ENCODE peak calls at places on chromosomes 3 and 15, in eight cellular contexts. K is fibroblast of lung, D is uterus, I is hepatocyte, U is psoas muscle, H is mesenchymal stem cell, V is neural progenitor cell, C is adrenal gland. B is an unnamed sample. For H3K36me3, the result is how much of the 10 kb centered on the place peaks cover.

GRCh38 chr3:169310190-169310918 is 353.2 kb downstream of the MECOM start:
- DNase-seq in U (no peak), C (no peak), D (no peak), V (no peak), I (no peak), K (no peak), H (no peak), B (peak)

GRCh38 chr3:185763347-185764010 is 61.4 kb downstream of the IGF2BP2 start:
- DNase-seq in H (peak), K (no peak), I (no peak), D (no peak), C (no peak), U (no peak), V (no peak), B (no peak)

GRCh38 chr3:165549037-165549436 is 288.2 kb downstream of the BCHE start:
- DNase-seq in D (no peak), H (no peak), C (no peak), K (no peak), V (no peak), I (no peak), U (no peak), B (no peak)

GRCh38 chr15:71610991-71611720 is 199.2 kb upstream of the NR2E3 start:
- DNase-seq in V (no peak), H (no peak), U (no peak), D (no peak), K (no peak), I (no peak), C (no peak), B (peak)

GRCh38 chr15:45790325-45790943 is 155.6 kb downstream of the SQOR start:
- DNase-seq in V (peak), D (no peak), U (no peak), I (peak), H (peak), C (peak), K (no peak), B (peak)

GRCh38 chr3:31092748-31093607 is 198.5 kb upstream of the GADL1 start:
- DNase-seq in U (no peak), K (no peak), C (peak), V (no peak), D (no peak), H (peak), I (no peak), B (no peak)

GRCh38 chr3:74067296-74067695 is 442.6 kb upstream of the PDZRN3 start:
- DNase-seq in I (peak), C (peak), K (no peak), D (no peak), U (no peak), V (peak), H (peak), B (peak)

GRCh38 chr3:115667175-115668065 is 44.1 kb downstream of the GAP43 start:
- DNase-seq in C (no peak), D (no peak), U (no peak), V (peak), H (peak), K (peak), I (no peak), B (peak)

GRCh38 chr3:72907851-72908620 is 20.2 kb downstream of the GXYLT2 start:
- DNase-seq in I (peak), V (no peak), U (peak), H (peak), C (peak), D (peak), K (peak), B (peak)

GRCh38 chr3:127739347-127740135 is 66.8 kb downstream of the ABTB1 start:
- DNase-seq in D (no peak), I (no peak), U (no peak), K (peak), H (no peak), V (no peak), C (no peak), B (no peak)

GRCh38 chr3:148598619-148599018 is 99.1 kb upstream of the AGTR1 start:
- DNase-seq in C (no peak), D (no peak), V (no peak), I (no peak), U (no peak), K (no peak), H (no peak), B (no peak)

GRCh38 chr3:155595371-155595770 is 149.5 kb downstream of the PLCH1 start:
- DNase-seq in K (no peak), H (no peak), I (peak), U (no peak), D (no peak), V (no peak), C (no peak), B (no peak)

GRCh38 chr3:101873619-101874018 is 24.3 kb downstream of the NFKBIZ start:
- DNase-seq in U (no peak), H (peak), D (no peak), V (no peak), I (no peak), C (no peak), K (peak), B (no peak)

GRCh38 chr3:169241928-169242751 is 421.4 kb downstream of the MECOM start:
- DNase-seq in D (no peak), H (peak), V (peak), K (peak), C (no peak), U (no peak), I (peak), B (peak)

GRCh38 chr15:65556622-65557021 is 26.4 kb downstream of the HACD3 start:
- DNase-seq in U (no peak), I (no peak), C (no peak), D (no peak), H (no peak), V (no peak), K (no peak), B (no peak)

GRCh38 chr3:54853573-54854404 is 74.1 kb downstream of the LRTM1 start:
- DNase-seq in K (peak), V (peak), U (peak), H (peak), C (peak), I (peak), D (peak), B (peak)

GRCh38 chr3:51687472-51688205 is 16.6 kb downstream of the TEX264 start:
- DNase-seq in V (no peak), C (no peak), K (peak), I (no peak), H (peak), D (no peak), U (no peak), B (no peak)

GRCh38 chr15:70083423-70083822 is 14.3 kb downstream of the TLE3 start:
- DNase-seq in I (no peak), H (no peak), D (no peak), K (no peak), U (no peak), C (no peak), V (peak), B (no peak)

GRCh38 chr3:133404925-133405324 is 5.1 kb downstream of the BFSP2 start:
- DNase-seq in I (no peak), U (no peak), C (no peak), K (no peak), H (no peak), V (peak), D (no peak), B (no peak)

GRCh38 chr3:62818347-62818746 is 56.9 kb downstream of the CADPS start:
- DNase-seq in V (no peak), C (no peak), D (no peak), K (no peak), I (no peak), H (no peak), U (no peak), B (no peak)

GRCh38 chr3:155079795-155080546 is at the start of gene MME:
- DNase-seq in V (peak), U (peak), C (no peak), D (no peak), I (peak), H (peak), K (peak), B (no peak)

GRCh38 chr3:46065751-46066256 is 38.5 kb upstream of the XCR1 start:
- DNase-seq in U (no peak), K (no peak), D (no peak), C (no peak), V (no peak), I (no peak), H (no peak), B (no peak)

GRCh38 chr3:27632431-27633223 is 89.5 kb downstream of the EOMES start:
- DNase-seq in C (peak), K (peak), H (no peak), V (peak), D (peak), U (peak), I (peak), B (peak)

GRCh38 chr15:68411735-68412134 is 20.2 kb downstream of the ITGA11 start:
- DNase-seq in I (no peak), K (no peak), H (no peak), U (no peak), D (peak), C (no peak), V (no peak), B (no peak)

GRCh38 chr3:16824085-16824696 is 60.6 kb upstream of the PLCL2 start:
- DNase-seq in I (no peak), C (no peak), V (no peak), K (no peak), U (no peak), H (no peak), D (no peak), B (no peak)

GRCh38 chr3:178384302-178384939 is 151.8 kb upstream of the KCNMB2 start:
- DNase-seq in D (no peak), K (peak), V (no peak), I (no peak), H (peak), U (no peak), C (no peak), B (no peak)

GRCh38 chr15:78047631-78048409 is 29.7 kb downstream of the TBC1D2B start:
- DNase-seq in I (peak), K (peak), V (no peak), H (peak), D (peak), C (peak), U (no peak), B (no peak)

GRCh38 chr15:47964229-47964628 is 156.6 kb upstream of the SLC24A5 start:
- DNase-seq in I (no peak), D (no peak), V (no peak), U (no peak), H (no peak), K (no peak), C (no peak), B (peak)

GRCh38 chr15:57950381-57950946 is 115.0 kb downstream of the ALDH1A2 start:
- DNase-seq in K (no peak), H (no peak), C (no peak), D (no peak), U (no peak), V (no peak), I (no peak), B (peak)

GRCh38 chr15:85419200-85419599 is 38.8 kb downstream of the AKAP13 start:
- DNase-seq in V (no peak), H (no peak), U (no peak), I (no peak), D (no peak), K (peak), C (no peak), B (peak)

GRCh38 chr3:11642455-11643162 is 1.1 kb downstream of the VGLL4 start:
- DNase-seq in U (peak), V (peak), K (peak), I (peak), H (peak), D (peak), C (peak), B (peak)

GRCh38 chr15:33547876-33548275 is 237.1 kb downstream of the RYR3 start:
- DNase-seq in D (no peak), H (peak), C (peak), U (peak), V (peak), K (peak), I (peak), B (peak)

GRCh38 chr3:40333852-40334251 is 24.3 kb downstream of the EIF1B start:
- DNase-seq in D (no peak), K (no peak), I (no peak), V (no peak), C (no peak), H (no peak), U (no peak), B (no peak)

GRCh38 chr3:52093751-52094525 is 37.6 kb upstream of the DUSP7 start:
- DNase-seq in V (no peak), K (peak), I (no peak), H (peak), U (peak), D (no peak), C (no peak), B (peak)

GRCh38 chr3:130688015-130688414 is 58.6 kb downstream of the PIK3R4 start:
- DNase-seq in D (no peak), U (no peak), I (no peak), H (no peak), V (no peak), K (no peak), C (no peak), B (no peak)

GRCh38 chr3:130692455-130692854 is 54.2 kb downstream of the PIK3R4 start:
- DNase-seq in I (no peak), U (no peak), H (peak), C (no peak), V (no peak), K (peak), D (no peak), B (peak)

GRCh38 chr3:130687327-130687726 is 59.3 kb downstream of the PIK3R4 start:
- DNase-seq in H (no peak), U (no peak), V (no peak), K (peak), I (no peak), D (no peak), C (no peak), B (no peak)

GRCh38 chr3:130686833-130687232 is 59.8 kb downstream of the PIK3R4 start:
- DNase-seq in I (no peak), C (no peak), K (no peak), H (no peak), V (no peak), D (no peak), U (no peak), B (no peak)

GRCh38 chr3:130688677-130689076 is 58.0 kb downstream of the PIK3R4 start:
- DNase-seq in C (no peak), H (no peak), D (no peak), K (no peak), U (no peak), I (no peak), V (no peak), B (no peak)
- H3K36me3 ChIP-seq in C (under half), H (under half), D (under half), K (under half), U (half or more), I (under half), V (under half), B (under half)

GRCh38 chr3:12906141-12906915 is 65.0 kb upstream of the RPL32 start:
- DNase-seq in V (no peak), D (no peak), K (no peak), H (no peak), C (no peak), U (no peak), I (no peak), B (no peak)
- H3K36me3 ChIP-seq in V (under half), D (under half), K (under half), H (half or more), C (under half), U (half or more), I (under half), B (under half)

DNA sequence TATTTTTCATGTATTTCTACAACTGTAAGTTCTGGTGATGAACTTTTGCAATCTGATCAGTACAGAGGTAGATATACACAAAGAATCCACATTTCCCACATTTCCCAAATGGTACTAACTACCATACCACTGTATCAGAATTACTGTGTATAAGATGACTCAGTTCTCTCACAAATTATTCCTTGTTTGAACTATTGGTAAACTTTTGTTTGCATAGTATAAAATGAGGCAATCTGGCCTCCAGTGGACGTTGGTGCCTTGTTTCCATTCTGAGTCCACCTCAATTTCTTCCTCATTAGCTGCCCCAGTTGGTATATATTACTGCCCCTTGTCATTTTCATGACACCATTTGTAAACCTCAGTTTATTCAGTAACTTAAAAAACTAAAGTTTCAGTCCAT is 38.5 kb downstream of the SPTSSB start:
- DNase-seq in H (no peak), D (no peak), I (no peak), V (no peak), U (no peak), C (no peak), K (no peak), B (peak)
- H3K36me3 ChIP-seq in H (under half), D (under half), I (under half), V (under half), U (under half), C (under half), K (under half), B (under half)

GRCh38 chr3:195881276-195881988 is 26.9 kb downstream of the TNK2 start:
- DNase-seq in D (no peak), U (peak), V (no peak), C (no peak), H (no peak), K (no peak), I (no peak), B (no peak)

GRCh38 chr3:195883801-195884200 is 24.6 kb downstream of the TNK2 start:
- DNase-seq in C (no peak), U (peak), D (no peak), H (no peak), I (no peak), K (no peak), V (no peak), B (no peak)

GRCh38 chr3:195882002-195882441 is 26.3 kb downstream of the TNK2 start:
- DNase-seq in H (no peak), U (peak), V (no peak), D (no peak), K (no peak), I (no peak), C (no peak), B (no peak)

GRCh38 chr3:195884691-195885035 is 23.7 kb downstream of the TNK2 start:
- DNase-seq in D (no peak), K (no peak), V (no peak), H (no peak), I (no peak), U (no peak), C (no peak), B (no peak)

GRCh38 chr3:195883160-195883559 is 25.2 kb downstream of the TNK2 start:
- DNase-seq in H (no peak), U (peak), I (no peak), D (no peak), K (no peak), V (no peak), C (no peak), B (no peak)
- H3K36me3 ChIP-seq in H (half or more), U (half or more), I (under half), D (under half), K (under half), V (under half), C (under half), B (under half)

DNA sequence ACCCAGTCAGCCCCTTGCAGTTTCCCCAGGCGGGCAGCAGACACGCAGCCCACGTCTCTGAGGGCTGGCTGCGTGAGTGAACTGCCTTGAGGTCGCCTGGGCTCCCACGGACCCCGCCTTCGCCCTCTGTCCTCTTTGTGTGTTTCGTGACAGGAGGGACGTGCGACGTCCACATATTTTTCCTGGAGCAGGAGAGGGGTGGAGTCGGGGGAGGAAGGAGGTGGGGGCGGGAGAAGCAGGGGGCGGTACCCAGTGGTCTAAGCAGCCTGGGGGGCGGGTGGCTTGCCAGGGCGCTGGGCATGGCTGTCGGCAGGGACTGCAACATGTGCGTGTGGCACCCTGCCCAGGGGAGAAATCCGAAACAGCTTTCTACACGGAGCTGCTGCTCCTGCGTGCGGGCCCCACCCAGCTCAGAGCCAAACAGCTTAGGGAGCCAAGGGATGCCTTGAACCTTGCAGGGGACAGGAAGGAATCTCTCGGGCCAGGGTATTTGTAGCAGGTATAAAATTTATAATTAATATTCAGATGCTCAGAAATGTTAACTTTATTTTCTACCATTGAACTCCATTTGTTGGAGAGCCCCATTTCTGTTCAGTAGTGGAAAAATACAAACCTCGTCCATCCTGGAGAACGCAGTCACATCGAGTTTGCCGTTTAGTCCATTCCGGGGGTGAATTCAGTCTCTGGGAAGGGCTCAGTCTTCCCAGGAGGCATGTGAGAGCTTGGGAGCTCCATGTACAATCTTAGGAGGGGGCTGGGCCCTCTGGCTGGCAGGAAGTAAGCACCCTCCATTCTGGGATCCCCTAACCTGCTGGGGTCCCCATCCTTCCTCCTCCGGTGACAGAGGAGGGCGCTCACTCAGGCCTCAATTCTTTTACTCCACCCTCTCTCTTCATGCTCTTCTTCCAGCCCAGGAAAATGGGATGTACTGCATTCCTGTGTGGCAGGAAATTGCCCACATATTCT is 79.1 kb upstream of the MEF2A start:
- DNase-seq in D (peak), I (peak), H (peak), V (peak), C (peak), K (peak), U (peak), B (peak)
- H3K36me3 ChIP-seq in D (under half), I (under half), H (under half), V (under half), C (under half), K (under half), U (under half), B (under half)

GRCh38 chr3:68139897-68140296 is 485.5 kb upstream of the SUCLG2 start:
- DNase-seq in I (no peak), D (no peak), U (no peak), V (no peak), C (no peak), H (no peak), K (no peak), B (no peak)
- H3K36me3 ChIP-seq in I (under half), D (under half), U (under half), V (under half), C (under half), H (under half), K (under half), B (under half)

GRCh38 chr3:150097588-150097890 is 126.8 kb upstream of the PFN2 start:
- DNase-seq in I (no peak), H (peak), K (peak), C (no peak), U (no peak), D (no peak), V (no peak), B (peak)

GRCh38 chr3:150096700-150097587 is 126.2 kb upstream of the PFN2 start:
- DNase-seq in I (no peak), C (no peak), K (no peak), D (no peak), V (peak), H (no peak), U (no peak), B (no peak)

GRCh38 chr3:150101016-150101415 is 130.3 kb upstream of the PFN2 start:
- DNase-seq in C (no peak), H (no peak), U (no peak), K (no peak), I (no peak), V (no peak), D (no peak), B (no peak)

GRCh38 chr3:150094150-150094932 is 123.6 kb upstream of the PFN2 start:
- DNase-seq in V (no peak), D (no peak), C (no peak), U (peak), I (no peak), K (peak), H (peak), B (peak)

DNA sequence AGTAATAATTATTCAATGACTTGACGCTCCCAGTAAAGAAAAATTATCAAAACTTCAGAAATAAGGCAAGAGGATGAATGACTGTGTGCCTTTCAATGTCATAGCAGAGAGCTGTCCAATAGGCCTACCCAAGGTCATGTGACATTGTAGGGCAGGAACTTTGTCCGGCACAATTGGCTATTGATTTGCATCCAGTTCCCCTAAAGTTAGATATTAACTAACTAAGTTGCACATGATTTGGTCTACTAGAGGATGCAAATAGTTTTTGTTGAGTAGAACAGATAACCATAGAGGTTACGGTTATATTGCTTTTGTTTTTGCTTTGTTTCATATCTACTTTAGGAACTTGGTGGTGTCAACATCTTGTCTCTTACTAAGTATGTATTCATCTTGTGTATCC is 127.9 kb upstream of the PFN2 start:
- DNase-seq in V (no peak), D (no peak), C (no peak), H (no peak), U (no peak), I (no peak), K (no peak), B (no peak)
- H3K36me3 ChIP-seq in V (under half), D (under half), C (under half), H (under half), U (under half), I (under half), K (under half), B (under half)